ENCODE peak calls at places on chromosomes 1 and 21, in six cellular contexts. F is IMR-90, C is MM.1S, N is hepatocyte, Z is tibial nerve, B is cardiac muscle cell. P is an unnamed sample. For H3K9me3, the result is how much of the 10 kb centered on the place peaks cover.

GRCh38 chr1:235741294-235741693 is 91.7 kb upstream of the GNG4 start:
- DNase-seq in F (peak), C (no peak), N (peak), Z (no peak), B (no peak), P (no peak)

GRCh38 chr1:101309334-101310221 is 72.8 kb downstream of the S1PR1 start:
- DNase-seq in F (peak), C (peak), N (peak), Z (no peak), B (peak), P (peak)

GRCh38 chr1:167936930-167937708 is at the start of gene MPC2:
- DNase-seq in F (peak), C (peak), N (peak), Z (peak), B (peak), P (peak)

GRCh38 chr21:36504067-36505058 is 24.4 kb upstream of the CLDN14 start:
- DNase-seq in F (peak), C (peak), N (peak), Z (no peak), B (peak), P (no peak)

GRCh38 chr1:59173721-59174120 is 123.2 kb upstream of the FGGY start:
- DNase-seq in F (peak), C (no peak), N (no peak), Z (no peak), B (no peak), P (no peak)

GRCh38 chr1:161816201-161816600 is 50.1 kb downstream of the ATF6 start:
- DNase-seq in F (peak), C (peak), N (no peak), Z (no peak), B (no peak), P (no peak)

GRCh38 chr1:26694597-26695416 is 1.0 kb upstream of the ARID1A start:
- DNase-seq in F (no peak), C (peak), N (no peak), Z (no peak), B (no peak), P (no peak)

GRCh38 chr1:203480525-203481084 is 5.0 kb downstream of the PRELP start:
- DNase-seq in F (peak), C (peak), N (peak), Z (no peak), B (peak), P (peak)

GRCh38 chr1:170326221-170326620 is 180.5 kb downstream of the NTMT2 start:
- DNase-seq in F (no peak), C (no peak), N (no peak), Z (no peak), B (no peak), P (no peak)

GRCh38 chr1:18072066-18072465 is 35.5 kb upstream of the IGSF21 start:
- DNase-seq in F (no peak), C (no peak), N (no peak), Z (no peak), B (no peak), P (no peak)

GRCh38 chr1:201912832-201913231 is 24.1 kb downstream of the SHISA4 start:
- DNase-seq in F (peak), C (no peak), N (peak), Z (peak), B (no peak), P (no peak)

GRCh38 chr1:230254265-230254664 is 171.9 kb downstream of the PGBD5 start:
- DNase-seq in F (no peak), C (no peak), N (no peak), Z (no peak), B (no peak), P (no peak)

DNA sequence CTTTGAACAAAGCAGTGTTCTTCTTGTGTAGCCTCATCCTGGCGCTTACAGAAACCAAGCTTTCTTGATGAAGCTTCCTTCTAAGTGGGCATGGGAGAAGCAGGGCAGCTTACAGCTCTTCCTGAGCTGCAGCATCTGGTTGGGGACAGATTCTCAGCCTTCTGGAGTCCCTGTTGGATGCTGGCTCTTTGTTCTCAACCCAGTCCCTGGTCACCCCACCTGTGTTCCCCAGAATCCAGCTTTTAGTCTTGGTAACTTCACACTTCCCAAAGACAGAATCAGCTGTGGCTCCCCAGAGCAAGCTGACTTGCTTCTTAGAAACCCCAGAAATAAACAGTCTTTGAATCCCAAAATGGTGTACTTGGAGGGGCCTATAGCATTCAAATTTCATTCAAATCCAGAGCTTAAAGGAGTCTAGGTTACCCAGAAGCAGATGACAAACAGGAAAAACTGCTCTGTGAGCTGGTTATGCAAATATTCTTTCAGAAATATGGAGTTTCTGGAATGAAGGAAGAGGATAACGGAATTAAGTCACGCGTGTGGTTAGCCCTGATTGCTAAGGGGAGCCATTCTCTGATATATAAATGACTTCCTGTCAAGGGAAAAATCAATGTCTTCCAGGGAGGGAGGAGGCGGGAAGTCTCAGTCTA is 783.4 kb upstream of the TPTE start:
- DNase-seq in F (no peak), C (no peak), N (no peak), Z (no peak), B (no peak), P (no peak)
- H3K9me3 ChIP-seq in F (under half), C (under half), N (under half), Z (under half), B (under half), P (under half)

GRCh38 chr21:9756677-9757076 is 764.7 kb upstream of the TPTE start:
- DNase-seq in F (no peak), C (no peak), N (no peak), Z (no peak), B (no peak), P (no peak)
- H3K9me3 ChIP-seq in F (under half), C (under half), N (under half), Z (under half), B (under half), P (under half)

GRCh38 chr1:31788138-31788824 is 24.1 kb upstream of the ADGRB2 start:
- DNase-seq in F (peak), C (peak), N (peak), Z (peak), B (peak), P (peak)

GRCh38 chr1:31787786-31788137 is 23.6 kb upstream of the ADGRB2 start:
- DNase-seq in F (no peak), C (peak), N (no peak), Z (no peak), B (no peak), P (no peak)

GRCh38 chr1:31785947-31786290 is 21.8 kb upstream of the ADGRB2 start:
- DNase-seq in F (no peak), C (no peak), N (no peak), Z (no peak), B (no peak), P (no peak)

GRCh38 chr1:31786366-31787060 is 22.4 kb upstream of the ADGRB2 start:
- DNase-seq in F (no peak), C (no peak), N (no peak), Z (no peak), B (no peak), P (no peak)

DNA sequence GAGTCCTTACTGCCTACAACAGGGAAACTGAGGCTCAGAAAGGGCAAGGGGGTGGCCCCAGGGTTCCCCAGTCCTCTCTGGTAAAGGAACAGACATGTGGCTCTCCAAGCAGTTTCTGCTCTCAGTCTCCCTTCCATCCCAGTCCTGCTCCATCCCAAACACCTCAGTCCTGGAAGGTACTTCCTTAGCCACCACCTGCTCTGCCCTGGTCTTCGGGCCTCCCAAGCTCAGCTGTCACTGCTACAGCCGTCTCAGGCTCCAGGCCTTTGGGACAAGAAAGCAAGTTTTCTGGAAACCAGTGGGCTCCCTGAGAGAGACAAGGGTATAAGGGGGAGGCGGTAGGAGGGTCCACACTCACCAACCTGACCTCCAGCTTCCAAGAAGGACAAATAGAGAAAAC is 23.1 kb upstream of the ADGRB2 start:
- DNase-seq in F (no peak), C (no peak), N (no peak), Z (no peak), B (no peak), P (no peak)
- H3K9me3 ChIP-seq in F (under half), C (under half), N (under half), Z (under half), B (under half), P (under half)

GRCh38 chr21:43375827-43376795 is 50.8 kb downstream of the SIK1 start:
- DNase-seq in F (no peak), C (no peak), N (no peak), Z (no peak), B (no peak), P (no peak)
- H3K9me3 ChIP-seq in F (under half), C (under half), N (under half), Z (under half), B (under half), P (under half)

GRCh38 chr1:209231476-209232156 is 351.9 kb upstream of the CAMK1G start:
- DNase-seq in F (no peak), C (no peak), N (no peak), Z (no peak), B (no peak), P (no peak)

GRCh38 chr1:209229494-209230059 is 353.9 kb upstream of the CAMK1G start:
- DNase-seq in F (no peak), C (no peak), N (no peak), Z (no peak), B (no peak), P (no peak)

GRCh38 chr1:209230319-209230718 is 353.2 kb upstream of the CAMK1G start:
- DNase-seq in F (no peak), C (no peak), N (no peak), Z (no peak), B (no peak), P (no peak)

GRCh38 chr1:209224886-209225285 is 358.6 kb upstream of the CAMK1G start:
- DNase-seq in F (no peak), C (no peak), N (no peak), Z (no peak), B (no peak), P (no peak)

DNA sequence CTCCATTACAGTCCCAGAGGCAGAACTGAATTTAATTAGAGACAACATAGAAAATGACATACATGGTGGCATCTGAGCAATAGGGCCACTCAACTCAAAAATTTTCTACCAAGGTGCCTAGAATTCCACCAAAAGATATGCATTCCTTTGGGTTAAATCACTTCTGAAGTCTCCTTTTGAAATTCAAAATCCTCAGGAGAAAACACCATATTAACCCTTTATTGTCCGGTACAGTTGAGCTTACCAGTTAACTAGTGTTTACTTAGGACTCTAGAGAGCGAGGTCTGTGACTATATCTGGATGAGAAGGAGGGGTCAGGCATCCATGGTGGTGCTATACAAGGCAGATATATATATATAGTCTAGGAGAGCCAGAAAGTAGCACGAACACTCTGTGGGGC is 355.6 kb upstream of the CAMK1G start:
- DNase-seq in F (no peak), C (no peak), N (no peak), Z (no peak), B (no peak), P (no peak)
- H3K9me3 ChIP-seq in F (under half), C (under half), N (under half), Z (under half), B (under half), P (under half)

GRCh38 chr1:2808831-2809605 is 7.5 kb upstream of the TTC34 start:
- DNase-seq in F (no peak), C (no peak), N (no peak), Z (no peak), B (no peak), P (no peak)
- H3K9me3 ChIP-seq in F (half or more), C (under half), N (under half), Z (under half), B (under half), P (under half)

GRCh38 chr1:147238925-147239820 is 3.3 kb upstream of the CHD1L start:
- DNase-seq in F (no peak), C (no peak), N (no peak), Z (no peak), B (no peak), P (no peak)

GRCh38 chr1:147238053-147238902 is 4.2 kb upstream of the CHD1L start:
- DNase-seq in F (no peak), C (no peak), N (peak), Z (no peak), B (no peak), P (no peak)

GRCh38 chr1:147236448-147236847 is 6.0 kb upstream of the CHD1L start:
- DNase-seq in F (no peak), C (no peak), N (no peak), Z (no peak), B (no peak), P (no peak)

GRCh38 chr1:147235822-147236221 is 6.7 kb upstream of the CHD1L start:
- DNase-seq in F (no peak), C (no peak), N (no peak), Z (no peak), B (no peak), P (no peak)

GRCh38 chr1:147236959-147237791 is 5.3 kb upstream of the CHD1L start:
- DNase-seq in F (no peak), C (no peak), N (peak), Z (no peak), B (no peak), P (no peak)
- H3K9me3 ChIP-seq in F (under half), C (under half), N (under half), Z (under half), B (under half), P (under half)

GRCh38 chr1:69492286-69492685 is 75.4 kb upstream of the LRRC7 start:
- DNase-seq in F (no peak), C (no peak), N (no peak), Z (no peak), B (no peak), P (no peak)

GRCh38 chr1:69499203-69499803 is 68.4 kb upstream of the LRRC7 start:
- DNase-seq in F (no peak), C (no peak), N (no peak), Z (no peak), B (no peak), P (no peak)

GRCh38 chr1:69497847-69498246 is 69.9 kb upstream of the LRRC7 start:
- DNase-seq in F (no peak), C (no peak), N (no peak), Z (no peak), B (no peak), P (no peak)

DNA sequence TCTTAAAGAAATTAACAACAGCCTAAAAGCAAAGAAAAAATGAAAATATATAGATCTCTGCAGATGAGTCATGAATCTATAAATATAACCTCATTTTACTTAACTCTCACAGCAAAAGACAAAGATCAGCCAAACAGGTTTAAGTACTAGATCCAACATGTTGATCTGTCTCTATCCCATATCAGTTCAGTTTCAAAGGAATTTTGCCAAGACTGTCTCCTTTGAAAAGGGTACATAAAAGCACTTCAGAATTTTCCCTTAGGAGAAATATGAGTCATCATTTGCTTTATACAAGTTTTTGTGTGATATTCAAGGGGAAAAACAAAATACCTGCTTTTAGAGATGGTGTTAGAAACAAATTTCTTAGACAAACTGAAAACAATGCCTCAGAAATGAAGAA is 73.6 kb upstream of the LRRC7 start:
- DNase-seq in F (no peak), C (no peak), N (no peak), Z (no peak), B (no peak), P (no peak)
- H3K9me3 ChIP-seq in F (under half), C (under half), N (under half), Z (under half), B (under half), P (under half)

GRCh38 chr1:248098529-248098928 is 3.5 kb downstream of the OR2L13 start:
- DNase-seq in F (no peak), C (no peak), N (no peak), Z (no peak), B (no peak), P (no peak)

GRCh38 chr1:248094884-248095283 is at the start of gene OR2L13:
- DNase-seq in F (no peak), C (no peak), N (no peak), Z (no peak), B (no peak), P (no peak)
- H3K9me3 ChIP-seq in F (under half), C (under half), N (under half), Z (under half), B (under half), P (under half)

DNA sequence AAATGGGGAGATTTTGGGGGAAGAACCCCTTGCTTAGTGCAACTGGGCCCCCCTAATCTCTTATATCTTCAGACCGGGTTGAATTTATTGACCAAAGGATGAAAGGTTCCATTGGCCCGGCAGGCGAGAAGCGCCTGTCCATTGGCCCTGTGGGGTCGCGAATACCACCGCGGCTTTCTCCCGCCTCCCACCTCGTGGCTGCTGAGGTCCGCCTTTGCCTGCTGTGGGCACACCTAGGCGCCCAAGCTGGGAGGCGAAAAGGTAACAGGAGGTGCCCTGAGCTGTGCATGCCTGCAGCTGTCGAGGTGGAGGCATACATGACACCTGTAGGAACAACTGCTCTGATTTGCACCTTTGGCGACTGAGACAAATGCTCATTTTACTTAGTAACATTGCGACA is 21.1 kb upstream of the FLG2 start:
- DNase-seq in F (no peak), C (no peak), N (no peak), Z (no peak), B (no peak), P (no peak)
- H3K9me3 ChIP-seq in F (under half), C (under half), N (under half), Z (under half), B (under half), P (under half)